ENCODE peak calls at places on chromosomes 11 and 22, in five cellular contexts. J is stimulated activated CD4-positive, alpha-beta T cell treated with anti-CD3 and anti-CD28 coated beads, TNF-alpha, amount 100 ng/mL, for 1 hour; Q is RCC 7860; D is right atrium auricular region; H is LoVo. E is an unnamed sample.

GRCh38 chr11:63017306-63017974 is 1.8 kb upstream of the SLC22A8 start:
- DNase-seq in J (no peak), Q (no peak), D (no peak), H (no peak), E (no peak)

GRCh38 chr11:38718049-38718448 is 2120.0 kb upstream of the RAG2 start:
- DNase-seq in J (no peak), Q (no peak), D (no peak), H (no peak), E (no peak)

GRCh38 chr11:123438191-123438627 is 8.1 kb downstream of the GRAMD1B start:
- DNase-seq in J (no peak), Q (no peak), D (no peak), H (no peak), E (no peak)

GRCh38 chr22:47629791-47630655 is 867.6 kb downstream of the TBC1D22A start:
- DNase-seq in J (no peak), Q (no peak), D (no peak), H (no peak), E (no peak)

GRCh38 chr11:87583931-87584330 is 546.2 kb downstream of the TMEM135 start:
- DNase-seq in J (no peak), Q (no peak), D (no peak), H (no peak), E (no peak)

GRCh38 chr11:14872032-14872431 is 20.0 kb downstream of the CYP2R1 start:
- DNase-seq in J (no peak), Q (no peak), D (no peak), H (no peak), E (no peak)

GRCh38 chr11:9906043-9906791 is 242.3 kb downstream of the SWAP70 start:
- DNase-seq in J (no peak), Q (peak), D (no peak), H (peak), E (no peak)

GRCh38 chr11:12048936-12049790 is 40.7 kb upstream of the DKK3 start:
- DNase-seq in J (no peak), Q (no peak), D (no peak), H (no peak), E (no peak)

GRCh38 chr11:68002943-68003845 is 703 bp downstream of the UNC93B1 start:
- DNase-seq in J (peak), Q (no peak), D (no peak), H (peak), E (no peak)

GRCh38 chr22:36295247-36295646 is 42.3 kb downstream of the APOL1 start:
- DNase-seq in J (no peak), Q (no peak), D (no peak), H (no peak), E (no peak)

E was measured in NCI-H1048.